ENCODE peak calls at places on chromosomes 3 and 15, in nine cellular contexts. D, R, V, B, O, Z, K, N and L are unnamed samples.

GRCh38 chr15:68061578-68061977 is 7.5 kb downstream of the PIAS1 start:
- DNase-seq in B (no peak), K (no peak), N (no peak), D (no peak), Z (no peak), O (no peak), V (no peak), R (no peak), L (no peak)

GRCh38 chr15:90883971-90884718 is at the start of gene FES:
- DNase-seq in N (no peak), Z (no peak), B (peak), D (no peak), R (peak), K (no peak), O (no peak), V (peak), L (no peak)

GRCh38 chr3:149783576-149783975 is 8.8 kb downstream of the ANKUB1 start:
- DNase-seq in N (no peak), Z (peak), V (no peak), O (no peak), K (no peak), B (peak), D (no peak), R (no peak), L (no peak)

GRCh38 chr15:40344631-40345120 is 3.9 kb upstream of the CCDC9B start:
- DNase-seq in D (peak), N (no peak), R (peak), O (peak), K (peak), B (peak), Z (peak), V (peak), L (peak)

GRCh38 chr15:78211189-78211921 is 23.0 kb downstream of the ACSBG1 start:
- DNase-seq in D (no peak), R (no peak), Z (no peak), B (no peak), O (peak), K (no peak), V (no peak), N (peak), L (no peak)

GRCh38 chr15:91124155-91124554 is 24.1 kb downstream of the SV2B start:
- DNase-seq in R (no peak), Z (no peak), K (no peak), D (no peak), V (no peak), N (no peak), B (no peak), O (no peak), L (no peak)

GRCh38 chr3:71102111-71103039 is 481.2 kb downstream of the FOXP1 start:
- DNase-seq in K (no peak), B (peak), N (no peak), R (no peak), Z (peak), V (no peak), O (no peak), D (no peak), L (no peak)

GRCh38 chr3:42843730-42844713 is 31.7 kb downstream of the CYP8B1 start:
- DNase-seq in D (no peak), O (no peak), R (no peak), K (no peak), B (no peak), Z (no peak), N (peak), V (no peak), L (no peak)

GRCh38 chr3:119599558-119600174 is 2.0 kb downstream of the PLA1A start:
- DNase-seq in B (no peak), V (no peak), D (no peak), R (no peak), K (no peak), O (no peak), Z (no peak), N (no peak), L (no peak)

GRCh38 chr3:122923611-122924010 is 104.0 kb downstream of the SEMA5B start:
- DNase-seq in Z (no peak), N (no peak), O (no peak), B (no peak), D (no peak), V (no peak), R (no peak), K (no peak), L (no peak)

GRCh38 chr3:78967061-78967460 is 800.7 kb downstream of the ROBO1 start:
- DNase-seq in K (no peak), R (no peak), B (no peak), D (no peak), Z (peak), O (no peak), V (no peak), N (no peak), L (no peak)

GRCh38 chr3:136277634-136278033 is 27.5 kb downstream of the PCCB start:
- DNase-seq in O (peak), R (no peak), N (no peak), D (no peak), Z (no peak), K (no peak), V (no peak), B (no peak), L (no peak)

GRCh38 chr3:155519081-155519480 is 225.6 kb upstream of the STRIT1 start:
- DNase-seq in Z (no peak), D (no peak), K (no peak), O (no peak), N (no peak), R (no peak), V (no peak), B (no peak), L (no peak)

GRCh38 chr15:74780983-74781672 is 752 bp upstream of the CSK start:
- DNase-seq in Z (no peak), N (no peak), V (peak), B (peak), D (peak), K (peak), R (no peak), O (no peak), L (no peak)

GRCh38 chr15:56886450-56886856 is 32.0 kb upstream of the TCF12 start:
- DNase-seq in R (no peak), N (no peak), K (no peak), O (no peak), V (no peak), B (no peak), D (peak), Z (no peak), L (no peak)

GRCh38 chr3:185852562-185853135 is 27.8 kb upstream of the IGF2BP2 start:
- DNase-seq in B (peak), Z (no peak), O (no peak), N (no peak), D (no peak), R (no peak), K (no peak), V (no peak), L (no peak)

GRCh38 chr3:107942244-107942643 is 148.6 kb downstream of the CD47 start:
- DNase-seq in K (no peak), R (no peak), D (no peak), Z (peak), B (no peak), N (no peak), V (no peak), O (no peak), L (no peak)

GRCh38 chr15:41940441-41940857 is 31.9 kb downstream of the EHD4 start:
- DNase-seq in O (no peak), R (no peak), N (peak), B (peak), V (no peak), D (peak), K (peak), Z (peak), L (no peak)

GRCh38 chr15:31326729-31327673 is at the start of gene KLF13:
- DNase-seq in D (peak), N (peak), K (peak), O (peak), R (peak), V (peak), Z (peak), B (peak), L (peak)

GRCh38 chr15:79844221-79844620 is 52.6 kb downstream of the MTHFS start:
- DNase-seq in B (no peak), N (no peak), D (no peak), V (no peak), Z (no peak), K (no peak), R (no peak), O (no peak), L (no peak)

GRCh38 chr3:15795563-15796308 is 2.0 kb downstream of the ANKRD28 start:
- DNase-seq in R (no peak), D (no peak), O (no peak), V (no peak), B (peak), Z (peak), N (no peak), K (peak), L (no peak)
- H3K4me3 ChIP-seq in R (peak), D (no peak), O (no peak), V (peak), B (peak), Z (peak), N (peak), K (no peak), L (no peak)

DNA sequence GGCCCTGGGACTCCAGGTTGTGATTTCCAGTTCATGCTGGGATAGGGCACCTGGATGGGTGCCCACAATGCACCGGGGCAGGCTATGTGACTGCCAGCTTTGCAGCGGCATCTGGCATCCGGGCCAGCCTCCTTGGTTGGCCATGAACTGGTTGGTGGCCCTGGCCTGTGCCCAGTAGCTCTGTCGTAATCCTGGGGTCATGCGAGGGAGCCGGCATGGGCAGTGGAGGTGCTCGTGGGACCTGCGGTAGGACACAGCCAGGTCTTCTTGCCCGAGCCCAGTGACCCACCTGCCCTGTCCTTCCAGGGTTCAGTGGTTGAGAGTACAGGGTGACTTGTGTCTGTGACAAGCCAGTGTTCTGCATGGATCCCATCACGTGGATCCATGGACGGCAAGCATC is 237.9 kb downstream of the SNRPN start:
- DNase-seq in D (no peak), K (no peak), N (no peak), B (no peak), V (no peak), O (no peak), R (no peak), Z (no peak), L (no peak)
- H3K27ac ChIP-seq in D (no peak), K (no peak), N (no peak), B (no peak), V (no peak), O (no peak), R (no peak), Z (no peak), L (no peak)

GRCh38 chr3:183526838-183527420 is 28.6 kb downstream of the KLHL6 start:
- DNase-seq in Z (no peak), D (no peak), O (no peak), B (no peak), N (no peak), R (no peak), K (no peak), V (no peak), L (no peak)
- H3K4me3 ChIP-seq in Z (no peak), D (no peak), O (no peak), B (no peak), N (no peak), R (no peak), K (no peak), V (no peak), L (no peak)

DNA sequence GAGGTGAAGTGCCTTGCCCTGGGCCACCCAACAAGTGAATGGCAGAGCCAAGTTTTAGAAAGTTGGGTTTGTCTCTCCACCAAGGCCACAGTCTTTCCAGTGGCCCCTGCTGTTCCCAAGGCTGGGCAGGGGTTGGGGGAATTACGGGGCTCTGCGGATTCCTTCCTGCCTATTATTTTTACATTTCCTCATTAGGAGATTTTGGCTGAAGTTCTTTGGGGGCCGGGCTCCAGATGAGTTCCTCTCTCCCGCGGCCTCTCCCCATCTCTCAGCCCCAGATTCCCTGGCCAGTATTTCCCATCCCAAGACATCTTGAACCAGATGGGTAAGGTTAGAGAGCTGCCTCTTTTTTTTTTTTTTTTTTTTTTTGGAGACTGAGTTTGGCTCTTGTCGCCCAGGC is 44.0 kb upstream of the SMAD6 start:
- DNase-seq in D (no peak), R (no peak), K (no peak), V (peak), O (no peak), N (no peak), B (no peak), Z (no peak), L (no peak)
- H3K27ac ChIP-seq in D (no peak), R (no peak), K (no peak), V (peak), O (no peak), N (no peak), B (no peak), Z (no peak), L (no peak)

DNA sequence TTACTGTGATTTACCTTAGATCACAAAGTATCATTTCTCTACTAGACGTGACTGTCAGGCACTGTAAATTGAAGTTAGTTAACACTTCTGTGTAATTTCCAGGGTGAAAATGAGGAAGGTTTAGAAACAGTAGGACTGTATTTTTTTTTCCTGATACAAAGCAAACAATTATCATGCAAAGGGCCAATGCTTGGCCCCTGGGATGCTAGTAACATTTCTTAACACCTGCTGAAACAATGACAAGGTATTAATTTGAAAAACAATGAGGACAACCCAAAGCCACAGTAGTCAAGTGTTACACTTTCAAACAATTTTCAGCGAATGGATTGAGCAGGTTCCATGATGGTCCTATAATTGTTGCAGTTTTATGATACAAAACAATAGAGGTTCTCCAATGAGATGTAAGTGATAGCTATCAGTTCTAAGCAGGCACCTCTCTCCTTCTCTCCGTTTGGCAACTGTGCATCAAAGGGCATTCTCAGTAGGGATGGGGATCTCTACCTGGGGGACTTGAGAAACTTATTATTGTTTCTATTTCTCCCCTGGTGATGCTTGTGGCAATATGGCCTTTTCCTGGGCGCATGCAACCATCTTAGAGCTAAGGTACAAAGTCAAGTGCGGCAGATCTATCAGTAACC is 65.9 kb upstream of the FEZF2 start:
- DNase-seq in N (no peak), R (no peak), K (no peak), V (no peak), B (no peak), Z (no peak), O (no peak), D (no peak), L (no peak)
- H3K4me3 ChIP-seq in N (no peak), R (no peak), K (no peak), V (no peak), B (no peak), Z (no peak), O (no peak), D (no peak), L (no peak)

DNA sequence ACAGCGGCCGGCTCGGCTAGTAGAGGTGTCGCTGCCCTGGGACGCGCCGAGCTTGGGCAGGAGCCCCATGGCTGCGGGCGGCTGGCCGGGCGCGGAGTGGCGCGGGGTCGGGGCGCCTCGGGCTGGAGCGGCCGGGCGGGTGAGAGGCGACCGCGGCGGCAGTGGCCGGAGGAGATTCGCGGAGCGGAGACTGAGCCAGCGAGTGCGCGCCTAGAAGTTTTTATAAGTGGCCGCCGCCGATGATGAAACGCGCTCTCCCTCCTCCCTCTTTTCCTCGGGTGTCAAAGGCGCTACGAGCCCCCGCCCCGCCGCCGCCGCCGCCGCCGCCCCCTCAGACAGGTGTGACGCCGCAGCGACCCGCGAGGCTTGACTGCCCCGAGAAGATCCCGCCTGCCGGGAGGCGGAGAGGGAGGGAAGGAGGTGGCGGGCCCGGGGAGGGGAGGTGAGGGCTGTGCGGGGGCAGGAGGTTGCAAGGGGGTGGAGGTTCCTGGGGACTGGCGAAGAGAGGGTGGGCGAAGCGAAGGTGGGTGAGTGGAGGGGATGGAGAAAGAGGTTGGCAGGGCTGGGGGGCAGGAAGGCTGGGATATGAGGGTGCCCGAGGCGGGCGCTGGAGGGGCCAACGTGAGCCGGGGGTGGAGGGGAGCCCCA is at the start of gene SLCO2A1:
- DNase-seq in R (peak), Z (no peak), O (peak), B (peak), K (no peak), N (no peak), V (peak), D (no peak), L (peak)
- H3K27ac ChIP-seq in R (peak), Z (no peak), O (no peak), B (no peak), K (no peak), N (peak), V (no peak), D (no peak), L (no peak)

GRCh38 chr3:76949462-76949861 is 90.4 kb upstream of the ROBO2 start:
- DNase-seq in Z (no peak), N (no peak), O (no peak), D (no peak), B (no peak), V (no peak), R (no peak), K (no peak), L (no peak)
- H3K4me3 ChIP-seq in Z (no peak), N (no peak), O (no peak), D (no peak), B (no peak), V (no peak), R (no peak), K (no peak), L (no peak)

GRCh38 chr3:20054549-20054987 is 14.3 kb downstream of the KAT2B start:
- DNase-seq in O (peak), V (no peak), R (peak), Z (peak), B (peak), D (peak), N (peak), K (peak), L (no peak)

GRCh38 chr3:20055020-20055775 is 15.0 kb downstream of the KAT2B start:
- DNase-seq in K (peak), N (no peak), Z (no peak), B (no peak), D (no peak), R (no peak), O (no peak), V (no peak), L (no peak)

GRCh38 chr3:20060924-20061323 is 20.7 kb downstream of the KAT2B start:
- DNase-seq in N (no peak), V (no peak), O (no peak), D (no peak), R (no peak), Z (peak), B (peak), K (no peak), L (no peak)

GRCh38 chr3:20056727-20057611 is 16.7 kb downstream of the KAT2B start:
- DNase-seq in N (no peak), D (no peak), R (no peak), O (no peak), B (peak), K (peak), V (no peak), Z (peak), L (no peak)

GRCh38 chr3:20057612-20058180 is 17.4 kb downstream of the KAT2B start:
- DNase-seq in K (no peak), R (no peak), V (no peak), N (no peak), Z (no peak), O (no peak), B (peak), D (no peak), L (no peak)
- H3K27ac ChIP-seq in K (peak), R (no peak), V (peak), N (peak), Z (peak), O (peak), B (no peak), D (no peak), L (no peak)